ENCODE peak calls at places on chromosomes 12 and 14, in five cellular contexts. Q is pancreas; R is OCI-LY7; V is mesothelial cell of epicardium; W is stimulated activated CD4-positive, alpha-beta T cell treated with anti-CD3 and anti-CD28 coated beads, Interleukin-1b, Interleukin-23, amount 100 ng/mL, for 1 hour. B is an unnamed sample.

GRCh38 chr12:95881331-95881955 is 22.7 kb downstream of the SNRPF start:
- DNase-seq in W (no peak), V (no peak), Q (no peak), R (no peak), B (no peak)

GRCh38 chr14:55605793-55606192 is 25.8 kb downstream of the KTN1 start:
- DNase-seq in R (no peak), Q (no peak), W (no peak), V (no peak), B (no peak)

GRCh38 chr12:117803013-117803412 is 165.8 kb downstream of the KSR2 start:
- DNase-seq in W (no peak), Q (no peak), V (no peak), R (no peak), B (no peak)

GRCh38 chr14:51293149-51293925 is 53.3 kb downstream of the TMX1 start:
- DNase-seq in W (no peak), V (no peak), R (no peak), Q (no peak), B (no peak)

GRCh38 chr12:116559330-116560080 is at the start of gene MAP1LC3B2:
- DNase-seq in W (peak; percentile 36), Q (peak; percentile 69), V (no peak), R (peak; percentile 97), B (peak; percentile 48)

GRCh38 chr12:132109741-132110140 is 34.4 kb downstream of the DDX51 start:
- DNase-seq in W (no peak), R (no peak), V (no peak), Q (no peak), B (no peak)

GRCh38 chr14:74401504-74402241 is 24.3 kb downstream of the SYNDIG1L start:
- DNase-seq in V (no peak), Q (no peak), W (peak; percentile 11), R (peak; percentile 92), B (no peak)

GRCh38 chr12:100375023-100375737 is 18.3 kb downstream of the SLC17A8 start:
- DNase-seq in Q (no peak), V (no peak), R (no peak), W (no peak), B (peak; percentile 70)

GRCh38 chr12:52423661-52424503 is 10.3 kb downstream of the KRT75 start:
- DNase-seq in W (no peak), Q (no peak), V (no peak), R (no peak), B (no peak)

GRCh38 chr12:124804011-124804621 is 59.5 kb downstream of the SCARB1 start:
- DNase-seq in V (no peak), W (no peak), Q (no peak), R (no peak), B (no peak)

GRCh38 chr12:42696424-42697149 is 107.0 kb upstream of the PRICKLE1 start:
- DNase-seq in V (no peak), W (no peak), Q (no peak), R (no peak), B (no peak)

GRCh38 chr14:68394719-68395117 is 398.1 kb downstream of the ZFP36L1 start:
- DNase-seq in V (no peak), W (no peak), Q (no peak), R (no peak), B (no peak)

GRCh38 chr14:52188381-52188780 is 79.1 kb upstream of the PTGDR start:
- DNase-seq in Q (no peak), R (no peak), V (no peak), W (no peak), B (no peak)

GRCh38 chr12:3134526-3135135 is 57.5 kb downstream of the TSPAN9 start:
- DNase-seq in Q (no peak), R (no peak), W (no peak), V (no peak), B (no peak)

GRCh38 chr14:21352587-21352986 is 31.2 kb downstream of the SUPT16H start:
- DNase-seq in R (peak; percentile 6), Q (no peak), V (no peak), W (no peak), B (no peak)

GRCh38 chr12:50598321-50598862 is 93.6 kb downstream of the DIP2B start:
- DNase-seq in Q (no peak), W (no peak), R (no peak), V (no peak), B (no peak)

GRCh38 chr12:107448198-107448597 is 237.4 kb upstream of the PWP1 start:
- DNase-seq in V (no peak), R (peak; percentile 14), Q (no peak), W (no peak), B (no peak)

GRCh38 chr12:122130150-122130549 is 43.9 kb downstream of the IL31 start:
- DNase-seq in V (no peak), W (no peak), R (no peak), Q (no peak), B (no peak)

GRCh38 chr12:71958457-71958856 is 19.8 kb downstream of the TPH2 start:
- DNase-seq in W (no peak), R (no peak), Q (no peak), V (no peak), B (no peak)

B was measured in hippocampal formation.